ENCODE peak calls at places on chromosomes 13 and 19, in six cellular contexts. One of them, this sample, is unnamed.
A peak's percentile ranks its signal among the peaks of the same experiment; 100 is the strongest.

GRCh38 chr19:3692141-3693029 is 7.9 kb downstream of the PIP5K1C start:
- DNase-seq in naive thymus-derived CD4-positive, alpha-beta T cell: peak; percentile 50
- DNase-seq in left ventricle myocardium superior: no peak
- DNase-seq in stimulated activated CD4-positive, alpha-beta T cell treated with anti-CD3 and anti-CD28 coated beads, Interleukin-1b, Interleukin-23, amount 100 ng/mL, for 24 hours: no peak
- DNase-seq in GM10248: no peak
- DNase-seq in SK-MEL-5: no peak
- DNase-seq in this sample: no peak

GRCh38 chr13:113959198-113959597 is 14.7 kb downstream of the C13orf46 start:
- DNase-seq in naive thymus-derived CD4-positive, alpha-beta T cell: no peak
- DNase-seq in left ventricle myocardium superior: peak; percentile 3
- DNase-seq in stimulated activated CD4-positive, alpha-beta T cell treated with anti-CD3 and anti-CD28 coated beads, Interleukin-1b, Interleukin-23, amount 100 ng/mL, for 24 hours: no peak
- DNase-seq in GM10248: no peak
- DNase-seq in SK-MEL-5: peak; percentile 15
- DNase-seq in this sample: peak; percentile 32

GRCh38 chr13:26896986-26897668 is 136.5 kb upstream of the GPR12 start:
- DNase-seq in naive thymus-derived CD4-positive, alpha-beta T cell: no peak
- DNase-seq in left ventricle myocardium superior: no peak
- DNase-seq in stimulated activated CD4-positive, alpha-beta T cell treated with anti-CD3 and anti-CD28 coated beads, Interleukin-1b, Interleukin-23, amount 100 ng/mL, for 24 hours: no peak
- DNase-seq in GM10248: no peak
- DNase-seq in SK-MEL-5: no peak
- DNase-seq in this sample: no peak

GRCh38 chr19:4916292-4917082 is 7.2 kb downstream of the UHRF1 start:
- DNase-seq in naive thymus-derived CD4-positive, alpha-beta T cell: peak; percentile 34
- DNase-seq in left ventricle myocardium superior: no peak
- DNase-seq in stimulated activated CD4-positive, alpha-beta T cell treated with anti-CD3 and anti-CD28 coated beads, Interleukin-1b, Interleukin-23, amount 100 ng/mL, for 24 hours: no peak
- DNase-seq in GM10248: peak; percentile 71
- DNase-seq in SK-MEL-5: no peak
- DNase-seq in this sample: no peak

GRCh38 chr13:93286047-93286446 is 59.4 kb downstream of the GPC6 start:
- DNase-seq in naive thymus-derived CD4-positive, alpha-beta T cell: no peak
- DNase-seq in left ventricle myocardium superior: no peak
- DNase-seq in stimulated activated CD4-positive, alpha-beta T cell treated with anti-CD3 and anti-CD28 coated beads, Interleukin-1b, Interleukin-23, amount 100 ng/mL, for 24 hours: no peak
- DNase-seq in GM10248: no peak
- DNase-seq in SK-MEL-5: no peak
- DNase-seq in this sample: no peak

GRCh38 chr19:49453013-49453756 is at the start of gene ALDH16A1:
- DNase-seq in naive thymus-derived CD4-positive, alpha-beta T cell: peak; percentile 98
- DNase-seq in left ventricle myocardium superior: peak; percentile 98
- DNase-seq in stimulated activated CD4-positive, alpha-beta T cell treated with anti-CD3 and anti-CD28 coated beads, Interleukin-1b, Interleukin-23, amount 100 ng/mL, for 24 hours: peak; percentile 96
- DNase-seq in GM10248: peak; percentile 97
- DNase-seq in SK-MEL-5: peak; percentile 97
- DNase-seq in this sample: peak; percentile 97

GRCh38 chr19:18743281-18743825 is 47.8 kb downstream of the COMP start:
- DNase-seq in naive thymus-derived CD4-positive, alpha-beta T cell: no peak
- DNase-seq in left ventricle myocardium superior: peak; percentile 87
- DNase-seq in stimulated activated CD4-positive, alpha-beta T cell treated with anti-CD3 and anti-CD28 coated beads, Interleukin-1b, Interleukin-23, amount 100 ng/mL, for 24 hours: no peak
- DNase-seq in GM10248: no peak
- DNase-seq in SK-MEL-5: no peak
- DNase-seq in this sample: no peak

GRCh38 chr13:73411067-73411809 is 352.4 kb downstream of the KLF5 start:
- DNase-seq in naive thymus-derived CD4-positive, alpha-beta T cell: no peak
- DNase-seq in left ventricle myocardium superior: no peak
- DNase-seq in stimulated activated CD4-positive, alpha-beta T cell treated with anti-CD3 and anti-CD28 coated beads, Interleukin-1b, Interleukin-23, amount 100 ng/mL, for 24 hours: no peak
- DNase-seq in GM10248: no peak
- DNase-seq in SK-MEL-5: peak; percentile 52
- DNase-seq in this sample: peak; percentile 10

GRCh38 chr13:76795701-76796695 is 90.2 kb downstream of the KCTD12 start:
- DNase-seq in naive thymus-derived CD4-positive, alpha-beta T cell: no peak
- DNase-seq in left ventricle myocardium superior: no peak
- DNase-seq in stimulated activated CD4-positive, alpha-beta T cell treated with anti-CD3 and anti-CD28 coated beads, Interleukin-1b, Interleukin-23, amount 100 ng/mL, for 24 hours: no peak
- DNase-seq in GM10248: no peak
- DNase-seq in SK-MEL-5: no peak
- DNase-seq in this sample: peak; percentile 43

GRCh38 chr13:23866420-23867026 is 22.7 kb downstream of the MIPEP start:
- DNase-seq in naive thymus-derived CD4-positive, alpha-beta T cell: no peak
- DNase-seq in left ventricle myocardium superior: no peak
- DNase-seq in stimulated activated CD4-positive, alpha-beta T cell treated with anti-CD3 and anti-CD28 coated beads, Interleukin-1b, Interleukin-23, amount 100 ng/mL, for 24 hours: no peak
- DNase-seq in GM10248: no peak
- DNase-seq in SK-MEL-5: no peak
- DNase-seq in this sample: no peak

GRCh38 chr13:110912651-110913051 is 2.2 kb downstream of the ANKRD10 start:
- DNase-seq in naive thymus-derived CD4-positive, alpha-beta T cell: no peak
- DNase-seq in left ventricle myocardium superior: no peak
- DNase-seq in stimulated activated CD4-positive, alpha-beta T cell treated with anti-CD3 and anti-CD28 coated beads, Interleukin-1b, Interleukin-23, amount 100 ng/mL, for 24 hours: no peak
- DNase-seq in GM10248: no peak
- DNase-seq in SK-MEL-5: no peak
- DNase-seq in this sample: peak; percentile 51

GRCh38 chr19:10007366-10007765 is 2.9 kb downstream of the COL5A3 start:
- DNase-seq in naive thymus-derived CD4-positive, alpha-beta T cell: no peak
- DNase-seq in left ventricle myocardium superior: peak; percentile 74
- DNase-seq in stimulated activated CD4-positive, alpha-beta T cell treated with anti-CD3 and anti-CD28 coated beads, Interleukin-1b, Interleukin-23, amount 100 ng/mL, for 24 hours: no peak
- DNase-seq in GM10248: no peak
- DNase-seq in SK-MEL-5: no peak
- DNase-seq in this sample: no peak

GRCh38 chr13:77966671-77967070 is 48.0 kb upstream of the EDNRB start:
- DNase-seq in naive thymus-derived CD4-positive, alpha-beta T cell: no peak
- DNase-seq in left ventricle myocardium superior: no peak
- DNase-seq in stimulated activated CD4-positive, alpha-beta T cell treated with anti-CD3 and anti-CD28 coated beads, Interleukin-1b, Interleukin-23, amount 100 ng/mL, for 24 hours: no peak
- DNase-seq in GM10248: no peak
- DNase-seq in SK-MEL-5: no peak
- DNase-seq in this sample: no peak

GRCh38 chr13:35927554-35927953 is 203.6 kb downstream of the DCLK1 start:
- DNase-seq in naive thymus-derived CD4-positive, alpha-beta T cell: no peak
- DNase-seq in left ventricle myocardium superior: no peak
- DNase-seq in stimulated activated CD4-positive, alpha-beta T cell treated with anti-CD3 and anti-CD28 coated beads, Interleukin-1b, Interleukin-23, amount 100 ng/mL, for 24 hours: no peak
- DNase-seq in GM10248: no peak
- DNase-seq in SK-MEL-5: peak; percentile 94
- DNase-seq in this sample: peak; percentile 80

GRCh38 chr13:97459215-97459772 is 25.3 kb downstream of the RAP2A start:
- DNase-seq in naive thymus-derived CD4-positive, alpha-beta T cell: no peak
- DNase-seq in left ventricle myocardium superior: no peak
- DNase-seq in stimulated activated CD4-positive, alpha-beta T cell treated with anti-CD3 and anti-CD28 coated beads, Interleukin-1b, Interleukin-23, amount 100 ng/mL, for 24 hours: no peak
- DNase-seq in GM10248: no peak
- DNase-seq in SK-MEL-5: no peak
- DNase-seq in this sample: no peak

GRCh38 chr19:50419580-50420035 is 870 bp downstream of the SPIB start:
- DNase-seq in naive thymus-derived CD4-positive, alpha-beta T cell: no peak
- DNase-seq in left ventricle myocardium superior: no peak
- DNase-seq in stimulated activated CD4-positive, alpha-beta T cell treated with anti-CD3 and anti-CD28 coated beads, Interleukin-1b, Interleukin-23, amount 100 ng/mL, for 24 hours: no peak
- DNase-seq in GM10248: peak; percentile 68
- DNase-seq in SK-MEL-5: no peak
- DNase-seq in this sample: no peak

GRCh38 chr19:11130824-11131455 is 24.6 kb downstream of the SPC24 start:
- DNase-seq in naive thymus-derived CD4-positive, alpha-beta T cell: peak; percentile 62
- DNase-seq in left ventricle myocardium superior: peak; percentile 89
- DNase-seq in stimulated activated CD4-positive, alpha-beta T cell treated with anti-CD3 and anti-CD28 coated beads, Interleukin-1b, Interleukin-23, amount 100 ng/mL, for 24 hours: peak; percentile 61
- DNase-seq in GM10248: peak; percentile 81
- DNase-seq in SK-MEL-5: peak; percentile 78
- DNase-seq in this sample: peak; percentile 79

GRCh38 chr13:83372786-83373185 is 509.5 kb downstream of the SLITRK1 start:
- DNase-seq in naive thymus-derived CD4-positive, alpha-beta T cell: no peak
- DNase-seq in left ventricle myocardium superior: no peak
- DNase-seq in stimulated activated CD4-positive, alpha-beta T cell treated with anti-CD3 and anti-CD28 coated beads, Interleukin-1b, Interleukin-23, amount 100 ng/mL, for 24 hours: no peak
- DNase-seq in GM10248: no peak
- DNase-seq in SK-MEL-5: no peak
- DNase-seq in this sample: no peak

GRCh38 chr13:28641600-28641926 is 17.4 kb upstream of the POMP start:
- DNase-seq in naive thymus-derived CD4-positive, alpha-beta T cell: no peak
- DNase-seq in left ventricle myocardium superior: no peak
- DNase-seq in stimulated activated CD4-positive, alpha-beta T cell treated with anti-CD3 and anti-CD28 coated beads, Interleukin-1b, Interleukin-23, amount 100 ng/mL, for 24 hours: no peak
- DNase-seq in GM10248: peak; percentile 46
- DNase-seq in SK-MEL-5: no peak
- DNase-seq in this sample: no peak

GRCh38 chr13:114116734-114117133 is 15.7 kb downstream of the RASA3 start:
- DNase-seq in naive thymus-derived CD4-positive, alpha-beta T cell: no peak
- DNase-seq in left ventricle myocardium superior: no peak
- DNase-seq in stimulated activated CD4-positive, alpha-beta T cell treated with anti-CD3 and anti-CD28 coated beads, Interleukin-1b, Interleukin-23, amount 100 ng/mL, for 24 hours: no peak
- DNase-seq in GM10248: no peak
- DNase-seq in SK-MEL-5: no peak
- DNase-seq in this sample: no peak